ENCODE peak calls at places on chromosomes 3 and 15, in four cellular contexts. O, C, J and U are unnamed samples.

GRCh38 chr15:34837246-34838016 is 42.1 kb upstream of the ACTC1 start:
- DNase-seq in O (no peak), C (peak), J (peak), U (no peak)

GRCh38 chr3:72488736-72489030 is 359.6 kb downstream of the SHQ1 start:
- DNase-seq in O (no peak), C (no peak), J (peak), U (no peak)

GRCh38 chr3:65894679-65895078 is 144.0 kb downstream of the MAGI1 start:
- DNase-seq in O (no peak), C (no peak), J (peak), U (no peak)

GRCh38 chr15:67574981-67575632 is 32.6 kb downstream of the MAP2K5 start:
- DNase-seq in O (no peak), C (no peak), J (peak), U (no peak)

GRCh38 chr15:66670698-66671580 is 31.1 kb upstream of the SMAD6 start:
- DNase-seq in O (no peak), C (peak), J (no peak), U (peak)

GRCh38 chr3:102074951-102075350 is 225.6 kb downstream of the NFKBIZ start:
- DNase-seq in O (no peak), C (no peak), J (no peak), U (no peak)

GRCh38 chr3:48318831-48319512 is 14.5 kb downstream of the SPINK8 start:
- DNase-seq in O (no peak), C (no peak), J (no peak), U (no peak)

GRCh38 chr3:4583441-4583840 is 90.3 kb downstream of the ITPR1 start:
- DNase-seq in O (no peak), C (no peak), J (no peak), U (no peak)

GRCh38 chr15:58295637-58296036 is 136.2 kb upstream of the LIPC start:
- DNase-seq in O (no peak), C (no peak), J (no peak), U (no peak)

GRCh38 chr3:181872887-181873286 is 161.2 kb downstream of the SOX2 start:
- DNase-seq in O (no peak), C (no peak), J (no peak), U (no peak)

GRCh38 chr3:124209426-124209825 is 217.5 kb upstream of the ROPN1 start:
- DNase-seq in O (no peak), C (no peak), J (peak), U (no peak)

GRCh38 chr3:136255672-136256406 is 5.7 kb downstream of the PCCB start:
- DNase-seq in O (no peak), C (no peak), J (no peak), U (no peak)

GRCh38 chr15:91853501-91853967 is at the start of gene SLCO3A1:
- DNase-seq in O (peak), C (peak), J (peak), U (peak)